ENCODE peak calls at places on chromosomes 11 and 22, in four cellular contexts. One of them, this sample, is unnamed.

GRCh38 chr11:93498099-93499040 is 44.8 kb downstream of the SMCO4 start:
- DNase-seq in GM12878: no peak
- DNase-seq in HepG2: no peak
- DNase-seq in K562: no peak
- DNase-seq in this sample: no peak

GRCh38 chr11:88596786-88597185 is 259.2 kb upstream of the CTSC start:
- DNase-seq in GM12878: no peak
- DNase-seq in HepG2: no peak
- DNase-seq in K562: no peak
- DNase-seq in this sample: no peak

GRCh38 chr11:65861165-65861505 is 902 bp downstream of the MUS81 start:
- DNase-seq in GM12878: no peak
- DNase-seq in HepG2: no peak
- DNase-seq in K562: no peak
- DNase-seq in this sample: peak; percentile 7

GRCh38 chr11:47393163-47394049 is 15.0 kb upstream of the SLC39A13 start:
- DNase-seq in GM12878: no peak
- DNase-seq in HepG2: no peak
- DNase-seq in K562: peak; percentile 54
- DNase-seq in this sample: no peak

GRCh38 chr22:50504245-50505211 is 3.0 kb downstream of the LMF2 start:
- DNase-seq in GM12878: no peak
- DNase-seq in HepG2: no peak
- DNase-seq in K562: no peak
- DNase-seq in this sample: no peak

GRCh38 chr11:64787526-64788320 is 9.4 kb upstream of the SF1 start:
- DNase-seq in GM12878: no peak
- DNase-seq in HepG2: peak; percentile 41
- DNase-seq in K562: peak; percentile 75
- DNase-seq in this sample: peak; percentile 75

GRCh38 chr11:125451400-125452124 is 44.5 kb downstream of the FEZ1 start:
- DNase-seq in GM12878: no peak
- DNase-seq in HepG2: no peak
- DNase-seq in K562: peak; percentile 51
- DNase-seq in this sample: peak; percentile 44

GRCh38 chr11:70323811-70324210 is 53.3 kb downstream of the PPFIA1 start:
- DNase-seq in GM12878: no peak
- DNase-seq in HepG2: no peak
- DNase-seq in K562: no peak
- DNase-seq in this sample: no peak

GRCh38 chr11:66868726-66869291 is 11.9 kb downstream of the LRFN4 start:
- DNase-seq in GM12878: peak; percentile 40
- DNase-seq in HepG2: peak; percentile 82
- DNase-seq in K562: peak; percentile 87
- DNase-seq in this sample: peak; percentile 84

GRCh38 chr11:122082203-122082602 is 33.8 kb downstream of the BLID start:
- DNase-seq in GM12878: no peak
- DNase-seq in HepG2: no peak
- DNase-seq in K562: no peak
- DNase-seq in this sample: no peak

GRCh38 chr22:29152381-29153138 is 53.1 kb upstream of the EMID1 start:
- DNase-seq in GM12878: no peak
- DNase-seq in HepG2: no peak
- DNase-seq in K562: peak; percentile 60
- DNase-seq in this sample: no peak

GRCh38 chr22:28410050-28410816 is 269.4 kb downstream of the TTC28 start:
- DNase-seq in GM12878: no peak
- DNase-seq in HepG2: no peak
- DNase-seq in K562: no peak
- DNase-seq in this sample: no peak

GRCh38 chr11:79412761-79413160 is 28.1 kb downstream of the TENM4 start:
- DNase-seq in GM12878: no peak
- DNase-seq in HepG2: no peak
- DNase-seq in K562: no peak
- DNase-seq in this sample: no peak

GRCh38 chr11:2888266-2888968 is 2.8 kb upstream of the CDKN1C start:
- DNase-seq in GM12878: no peak
- DNase-seq in HepG2: peak; percentile 67
- DNase-seq in K562: peak; percentile 60
- DNase-seq in this sample: peak; percentile 81
- TF ChIP-seq TARDBP in GM12878: no peak
- TF ChIP-seq TARDBP in HepG2: no peak
- TF ChIP-seq TARDBP in K562: peak; percentile 29
- TF ChIP-seq TARDBP in this sample: no peak

DNA sequence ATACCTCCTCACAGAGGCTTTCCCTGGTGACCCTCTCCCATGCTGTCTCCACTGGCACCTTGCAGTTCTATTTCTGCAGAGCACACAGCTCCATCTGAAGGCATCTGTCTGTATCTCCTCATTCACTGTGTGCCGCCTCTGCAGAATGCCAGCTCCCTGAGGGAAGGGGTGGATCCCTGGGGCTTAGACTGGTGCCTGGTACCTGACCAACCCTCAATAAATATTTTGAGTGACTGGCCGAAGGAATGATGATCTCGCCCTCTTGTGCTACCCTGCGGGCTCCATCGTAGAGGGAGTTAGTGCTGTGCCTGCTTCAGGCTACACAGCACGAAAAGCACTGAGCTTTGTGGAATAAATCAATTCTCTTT is 1.6 kb downstream of the CBX7 start:
- DNase-seq in GM12878: no peak
- DNase-seq in HepG2: no peak
- DNase-seq in K562: no peak
- DNase-seq in this sample: no peak
- TF ChIP-seq TARDBP in GM12878: no peak
- TF ChIP-seq TARDBP in HepG2: no peak
- TF ChIP-seq TARDBP in K562: no peak
- TF ChIP-seq TARDBP in this sample: no peak

GRCh38 chr22:19687561-19688300 is 26.6 kb upstream of the SEPTIN5 start:
- DNase-seq in GM12878: no peak
- DNase-seq in HepG2: no peak
- DNase-seq in K562: peak; percentile 66
- DNase-seq in this sample: no peak
- TF ChIP-seq TARDBP in GM12878: no peak
- TF ChIP-seq TARDBP in HepG2: no peak
- TF ChIP-seq TARDBP in K562: no peak
- TF ChIP-seq TARDBP in this sample: no peak

GRCh38 chr22:32411388-32411787 is 659 bp downstream of the RTCB start:
- DNase-seq in GM12878: no peak
- DNase-seq in HepG2: peak; percentile 27
- DNase-seq in K562: no peak
- DNase-seq in this sample: peak; percentile 24
- TF ChIP-seq TARDBP in GM12878: no peak
- TF ChIP-seq TARDBP in HepG2: no peak
- TF ChIP-seq TARDBP in K562: no peak
- TF ChIP-seq TARDBP in this sample: no peak

GRCh38 chr22:22550789-22551434 is 8.2 kb downstream of the PRAME start:
- DNase-seq in GM12878: no peak
- DNase-seq in HepG2: no peak
- DNase-seq in K562: peak; percentile 66
- DNase-seq in this sample: no peak
- TF ChIP-seq TARDBP in GM12878: no peak
- TF ChIP-seq TARDBP in HepG2: no peak
- TF ChIP-seq TARDBP in K562: no peak
- TF ChIP-seq TARDBP in this sample: no peak